ENCODE peak calls at places on chromosomes 2 and 18, in five cellular contexts. T is right lobe of liver, C is uterus, D is endothelial cell of umbilical vein, P is heart left ventricle. G is an unnamed sample.

GRCh38 chr2:7539760-7540159 is 622.5 kb downstream of the RNF144A start:
- DNase-seq in T (no peak), C (no peak), D (no peak), P (no peak), G (no peak)

GRCh38 chr2:28082131-28082530 is 191.6 kb downstream of the BABAM2 start:
- DNase-seq in T (no peak), C (no peak), D (no peak), P (no peak), G (no peak)

GRCh38 chr2:219496247-219496646 is 2.4 kb upstream of the GMPPA start:
- DNase-seq in T (no peak), C (no peak), D (no peak), P (no peak), G (no peak)

GRCh38 chr2:222878877-222879601 is 18.2 kb downstream of the ACSL3 start:
- DNase-seq in T (no peak), C (no peak), D (peak), P (no peak), G (no peak)

GRCh38 chr2:37466533-37467230 is 122.3 kb downstream of the QPCT start:
- DNase-seq in T (no peak), C (no peak), D (no peak), P (no peak), G (no peak)

GRCh38 chr2:73233932-73234832 is at the start of gene CCT7:
- DNase-seq in T (peak), C (peak), D (peak), P (peak), G (peak)

GRCh38 chr2:196808281-196808680 is 874 bp downstream of the C2orf66 start:
- DNase-seq in T (no peak), C (no peak), D (peak), P (no peak), G (peak)

GRCh38 chr2:85800576-85800975 is 46.8 kb downstream of the ATOH8 start:
- DNase-seq in T (no peak), C (no peak), D (no peak), P (no peak), G (no peak)

GRCh38 chr2:136131961-136132839 is 14.3 kb upstream of the CXCR4 start:
- DNase-seq in T (no peak), C (no peak), D (no peak), P (no peak), G (no peak)

GRCh38 chr2:105582952-105583660 is 161.6 kb upstream of the NCK2 start:
- DNase-seq in T (no peak), C (no peak), D (no peak), P (no peak), G (no peak)

GRCh38 chr2:100903534-100904258 is 83.8 kb downstream of the NPAS2 start:
- DNase-seq in T (no peak), C (no peak), D (no peak), P (no peak), G (no peak)

GRCh38 chr18:63319383-63320040 is at the start of gene BCL2:
- DNase-seq in T (peak), C (no peak), D (peak), P (no peak), G (peak)
- TF ChIP-seq POLR2A in T (no peak), C (no peak), D (no peak), P (no peak), G (no peak)

GRCh38 chr18:24138884-24139616 is at the start of gene CABYR:
- DNase-seq in T (peak), C (peak), D (peak), P (peak), G (peak)
- TF ChIP-seq POLR2A in T (peak), C (no peak), D (peak), P (peak), G (no peak)

DNA sequence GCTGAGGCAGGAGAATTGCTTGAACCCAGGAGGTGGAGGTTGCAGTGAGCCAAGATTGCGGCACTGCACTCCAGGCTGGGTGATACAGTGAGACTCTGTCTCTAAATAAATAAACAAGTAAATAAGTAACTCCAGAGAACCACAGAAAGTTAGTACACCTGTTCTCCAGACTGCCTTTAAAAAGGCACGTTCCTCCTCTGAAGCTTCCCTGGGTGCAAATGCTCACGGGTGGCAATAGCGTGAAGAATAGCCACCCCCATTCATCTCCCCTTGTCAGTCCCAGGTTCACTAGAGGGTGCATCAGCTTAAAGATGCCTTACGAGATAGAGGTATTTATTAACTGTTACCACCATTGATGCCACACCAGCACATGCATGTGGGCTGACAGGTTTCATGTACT is 64.3 kb upstream of the RTN4 start:
- DNase-seq in T (no peak), C (no peak), D (no peak), P (no peak), G (peak)
- TF ChIP-seq POLR2A in T (no peak), C (no peak), D (no peak), P (no peak), G (no peak)

DNA sequence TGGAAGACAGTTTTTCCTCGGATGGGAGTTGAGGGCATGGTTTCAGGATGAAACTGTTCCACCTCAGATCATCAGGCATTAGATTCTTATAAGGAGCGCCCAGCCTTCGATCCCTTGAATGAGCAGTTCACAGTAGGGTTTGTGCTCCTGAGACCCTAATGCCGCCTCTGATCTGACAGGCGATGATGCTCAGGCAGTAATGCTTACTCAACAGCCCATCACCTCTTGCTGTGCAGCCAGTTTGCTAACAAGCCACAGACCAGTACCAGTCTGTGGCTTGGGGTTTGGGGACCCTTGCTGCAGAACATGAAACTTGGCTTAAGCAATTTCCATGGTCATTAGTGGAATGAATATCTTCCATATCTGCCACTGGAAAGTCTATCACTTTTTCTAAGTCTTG is 56.4 kb downstream of the GORASP2 start:
- DNase-seq in T (no peak), C (no peak), D (no peak), P (no peak), G (no peak)
- TF ChIP-seq POLR2A in T (no peak), C (no peak), D (no peak), P (no peak), G (no peak)

GRCh38 chr2:231612199-231613053 is 19.8 kb downstream of the TEX44 start:
- DNase-seq in T (peak), C (peak), D (peak), P (peak), G (peak)

GRCh38 chr2:231615058-231615671 is 22.5 kb downstream of the TEX44 start:
- DNase-seq in T (peak), C (no peak), D (no peak), P (peak), G (peak)

GRCh38 chr2:231613054-231613654 is 20.5 kb downstream of the TEX44 start:
- DNase-seq in T (no peak), C (peak), D (no peak), P (peak), G (no peak)

GRCh38 chr2:231614559-231615057 is 21.9 kb downstream of the TEX44 start:
- DNase-seq in T (no peak), C (peak), D (no peak), P (peak), G (peak)

DNA sequence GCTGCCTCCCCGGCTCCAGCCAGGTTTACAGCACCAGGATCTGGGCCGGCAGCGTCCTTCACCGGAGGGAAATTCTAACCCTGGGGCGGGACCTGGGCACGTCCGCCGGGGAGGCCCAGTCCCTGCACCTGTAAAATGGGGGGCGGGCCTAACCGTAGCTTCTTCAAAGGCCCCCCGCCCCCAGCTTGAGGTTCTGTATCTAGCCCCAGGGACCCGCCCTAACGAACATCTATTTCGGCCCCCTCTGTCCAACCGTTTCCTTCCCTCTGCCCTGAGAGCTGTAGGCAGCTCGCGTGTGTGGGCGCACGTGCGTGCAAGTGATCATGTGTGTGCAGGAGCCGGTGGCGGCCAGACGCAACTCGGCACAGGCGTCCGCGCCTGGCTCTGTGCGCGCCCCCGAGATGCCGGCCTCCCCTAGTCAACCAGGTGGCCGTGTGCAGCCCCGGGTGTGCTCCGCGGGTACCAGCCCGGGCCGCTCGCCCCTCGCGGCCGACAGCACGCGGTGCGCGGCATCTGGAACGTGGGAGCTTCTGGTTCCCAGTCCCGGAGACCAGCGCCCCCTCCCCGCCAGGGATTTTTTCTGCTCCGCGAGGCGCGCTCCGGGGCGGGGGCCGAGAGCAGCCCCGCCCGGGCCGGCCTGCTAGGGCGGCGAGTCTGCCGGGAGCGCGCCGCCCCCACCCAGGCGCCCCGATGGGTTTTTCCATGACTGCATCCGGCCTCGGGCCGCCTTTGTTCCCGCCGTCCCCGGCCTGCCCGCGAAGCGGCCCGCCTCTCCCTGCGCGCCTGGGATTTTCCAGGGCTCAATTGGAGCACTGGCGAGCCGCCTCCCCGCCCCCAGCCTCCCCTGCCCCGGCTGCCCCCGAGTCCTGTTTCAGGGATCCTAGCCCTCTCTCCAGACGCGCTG is 21.2 kb downstream of the TEX44 start:
- DNase-seq in T (peak), C (peak), D (peak), P (peak), G (peak)
- TF ChIP-seq POLR2A in T (peak), C (no peak), D (peak), P (peak), G (peak)